ENCODE peak calls at places on chromosomes 1 and 21, in six cellular contexts. One of them, this sample, is unnamed.

GRCh38 chr1:1308756-1309524 is 543 bp downstream of the PUSL1 start:
- DNase-seq in endodermal cell: peak; percentile 81
- DNase-seq in heart left ventricle: no peak
- DNase-seq in sigmoid colon: peak; percentile 82
- DNase-seq in neuronal stem cell: no peak
- DNase-seq in fibroblast of villous mesenchyme: no peak
- DNase-seq in this sample: no peak

GRCh38 chr1:111758373-111758772 is 2.7 kb downstream of the DDX20 start:
- DNase-seq in endodermal cell: no peak
- DNase-seq in heart left ventricle: no peak
- DNase-seq in sigmoid colon: no peak
- DNase-seq in fibroblast of villous mesenchyme: no peak
- DNase-seq in neuronal stem cell: no peak
- DNase-seq in this sample: no peak

GRCh38 chr1:980602-981395 is 1.1 kb downstream of the PERM1 start:
- DNase-seq in neuronal stem cell: no peak
- DNase-seq in sigmoid colon: no peak
- DNase-seq in endodermal cell: no peak
- DNase-seq in heart left ventricle: peak; percentile 92
- DNase-seq in fibroblast of villous mesenchyme: no peak
- DNase-seq in this sample: no peak

GRCh38 chr1:47805020-47805419 is 192.2 kb downstream of the TRABD2B start:
- DNase-seq in endodermal cell: no peak
- DNase-seq in neuronal stem cell: no peak
- DNase-seq in sigmoid colon: no peak
- DNase-seq in heart left ventricle: no peak
- DNase-seq in fibroblast of villous mesenchyme: peak; percentile 2
- DNase-seq in this sample: no peak

GRCh38 chr1:19737413-19737812 is 62.3 kb downstream of the TMCO4 start:
- DNase-seq in neuronal stem cell: no peak
- DNase-seq in sigmoid colon: no peak
- DNase-seq in fibroblast of villous mesenchyme: no peak
- DNase-seq in endodermal cell: no peak
- DNase-seq in heart left ventricle: no peak
- DNase-seq in this sample: peak; percentile 20

GRCh38 chr1:244005455-244005854 is 45.6 kb upstream of the ZBTB18 start:
- DNase-seq in sigmoid colon: no peak
- DNase-seq in heart left ventricle: no peak
- DNase-seq in fibroblast of villous mesenchyme: no peak
- DNase-seq in neuronal stem cell: no peak
- DNase-seq in endodermal cell: no peak
- DNase-seq in this sample: no peak

GRCh38 chr1:222010306-222010705 is 268.4 kb upstream of the DUSP10 start:
- DNase-seq in fibroblast of villous mesenchyme: no peak
- DNase-seq in neuronal stem cell: no peak
- DNase-seq in heart left ventricle: no peak
- DNase-seq in sigmoid colon: no peak
- DNase-seq in endodermal cell: no peak
- DNase-seq in this sample: no peak

GRCh38 chr1:112997781-112998180 is 41.8 kb upstream of the SLC16A1 start:
- DNase-seq in neuronal stem cell: no peak
- DNase-seq in sigmoid colon: peak; percentile 81
- DNase-seq in fibroblast of villous mesenchyme: peak; percentile 42
- DNase-seq in heart left ventricle: no peak
- DNase-seq in endodermal cell: no peak
- DNase-seq in this sample: peak; percentile 35

GRCh38 chr1:59218521-59219236 is 78.2 kb upstream of the FGGY start:
- DNase-seq in heart left ventricle: no peak
- DNase-seq in neuronal stem cell: no peak
- DNase-seq in fibroblast of villous mesenchyme: peak; percentile 41
- DNase-seq in endodermal cell: no peak
- DNase-seq in sigmoid colon: no peak
- DNase-seq in this sample: no peak

GRCh38 chr1:117171900-117172501 is 38.7 kb downstream of the VTCN1 start:
- DNase-seq in endodermal cell: no peak
- DNase-seq in sigmoid colon: no peak
- DNase-seq in fibroblast of villous mesenchyme: peak; percentile 70
- DNase-seq in heart left ventricle: peak; percentile 28
- DNase-seq in neuronal stem cell: peak; percentile 90
- DNase-seq in this sample: peak; percentile 93

GRCh38 chr1:20724364-20725188 is 6.8 kb upstream of the KIF17 start:
- DNase-seq in neuronal stem cell: no peak
- DNase-seq in heart left ventricle: no peak
- DNase-seq in endodermal cell: peak; percentile 26
- DNase-seq in fibroblast of villous mesenchyme: no peak
- DNase-seq in sigmoid colon: peak; percentile 38
- DNase-seq in this sample: no peak

GRCh38 chr1:3164671-3165070 is 95.7 kb downstream of the PRDM16 start:
- DNase-seq in fibroblast of villous mesenchyme: no peak
- DNase-seq in neuronal stem cell: no peak
- DNase-seq in endodermal cell: no peak
- DNase-seq in heart left ventricle: no peak
- DNase-seq in sigmoid colon: no peak
- DNase-seq in this sample: no peak

GRCh38 chr1:3160647-3161046 is 91.6 kb downstream of the PRDM16 start:
- DNase-seq in heart left ventricle: no peak
- DNase-seq in sigmoid colon: no peak
- DNase-seq in neuronal stem cell: no peak
- DNase-seq in endodermal cell: no peak
- DNase-seq in fibroblast of villous mesenchyme: no peak
- DNase-seq in this sample: no peak

GRCh38 chr1:3161130-3161840 is 92.3 kb downstream of the PRDM16 start:
- DNase-seq in endodermal cell: no peak
- DNase-seq in heart left ventricle: no peak
- DNase-seq in neuronal stem cell: no peak
- DNase-seq in fibroblast of villous mesenchyme: no peak
- DNase-seq in sigmoid colon: no peak
- DNase-seq in this sample: no peak

GRCh38 chr1:3162483-3162882 is 93.5 kb downstream of the PRDM16 start:
- DNase-seq in fibroblast of villous mesenchyme: no peak
- DNase-seq in heart left ventricle: no peak
- DNase-seq in sigmoid colon: no peak
- DNase-seq in endodermal cell: no peak
- DNase-seq in neuronal stem cell: no peak
- DNase-seq in this sample: no peak

DNA sequence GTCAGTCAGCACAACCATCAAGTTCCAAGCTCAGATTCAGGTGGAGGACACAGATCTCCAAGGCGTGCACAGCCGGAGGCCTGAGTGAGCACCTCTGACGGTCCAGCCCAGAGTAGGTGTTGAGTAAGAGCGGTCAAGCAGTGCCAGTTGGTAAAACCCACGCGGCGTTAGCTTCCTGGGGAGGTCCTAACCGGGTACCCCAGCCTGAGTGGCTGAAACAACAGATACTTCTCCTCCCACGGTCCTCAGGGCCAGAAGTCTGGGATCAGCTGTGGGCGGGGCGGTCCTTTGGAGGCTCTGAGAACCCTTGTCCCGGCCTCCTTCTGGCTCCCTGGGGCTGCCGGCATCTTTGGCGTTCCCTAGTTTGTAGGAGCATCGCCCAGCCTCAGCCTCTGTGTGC is 94.4 kb downstream of the PRDM16 start:
- DNase-seq in endodermal cell: no peak
- DNase-seq in fibroblast of villous mesenchyme: no peak
- DNase-seq in sigmoid colon: no peak
- DNase-seq in heart left ventricle: no peak
- DNase-seq in neuronal stem cell: no peak
- DNase-seq in this sample: no peak
- H3K4me3 ChIP-seq in endodermal cell: no peak overlapping the region
- H3K4me3 ChIP-seq in fibroblast of villous mesenchyme: no peak overlapping the region
- H3K4me3 ChIP-seq in sigmoid colon: no peak overlapping the region
- H3K4me3 ChIP-seq in heart left ventricle: no peak overlapping the region
- H3K4me3 ChIP-seq in neuronal stem cell: no peak overlapping the region
- H3K4me3 ChIP-seq in this sample: no peak overlapping the region

GRCh38 chr1:240467895-240468294 is 144.1 kb downstream of the GREM2 start:
- DNase-seq in fibroblast of villous mesenchyme: no peak
- DNase-seq in heart left ventricle: no peak
- DNase-seq in neuronal stem cell: no peak
- DNase-seq in sigmoid colon: no peak
- DNase-seq in endodermal cell: no peak
- DNase-seq in this sample: no peak

GRCh38 chr1:240466509-240466908 is 145.4 kb downstream of the GREM2 start:
- DNase-seq in sigmoid colon: no peak
- DNase-seq in endodermal cell: no peak
- DNase-seq in heart left ventricle: no peak
- DNase-seq in neuronal stem cell: no peak
- DNase-seq in fibroblast of villous mesenchyme: no peak
- DNase-seq in this sample: no peak

GRCh38 chr1:240462766-240463410 is 149.1 kb downstream of the GREM2 start:
- DNase-seq in fibroblast of villous mesenchyme: no peak
- DNase-seq in endodermal cell: no peak
- DNase-seq in neuronal stem cell: no peak
- DNase-seq in heart left ventricle: no peak
- DNase-seq in sigmoid colon: no peak
- DNase-seq in this sample: peak; percentile 15

GRCh38 chr1:240464099-240464498 is 147.9 kb downstream of the GREM2 start:
- DNase-seq in fibroblast of villous mesenchyme: no peak
- DNase-seq in neuronal stem cell: no peak
- DNase-seq in endodermal cell: no peak
- DNase-seq in sigmoid colon: no peak
- DNase-seq in heart left ventricle: no peak
- DNase-seq in this sample: no peak

DNA sequence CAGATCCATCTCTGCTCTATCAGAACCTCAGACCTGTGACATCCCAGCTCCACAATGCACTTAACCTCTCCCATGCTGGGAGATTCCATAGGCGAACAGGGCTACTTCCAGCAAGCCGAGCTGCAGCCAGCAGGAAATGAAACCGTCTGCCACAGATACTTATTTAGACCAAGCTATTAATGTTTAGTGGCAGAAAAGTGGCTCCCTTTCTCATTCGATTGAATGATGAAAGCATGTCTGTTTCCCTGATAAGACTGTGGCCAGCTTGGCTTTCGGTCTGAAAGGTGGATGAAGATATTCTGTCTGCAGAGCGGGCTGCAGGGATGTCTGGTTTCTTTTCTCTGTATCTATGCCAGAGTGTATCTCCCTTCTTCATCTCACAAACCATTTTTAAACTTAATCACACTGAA is 146.4 kb downstream of the GREM2 start:
- DNase-seq in fibroblast of villous mesenchyme: no peak
- DNase-seq in endodermal cell: peak; percentile 79
- DNase-seq in sigmoid colon: no peak
- DNase-seq in heart left ventricle: no peak
- DNase-seq in neuronal stem cell: peak; percentile 23
- DNase-seq in this sample: peak; percentile 15
- H3K4me3 ChIP-seq in fibroblast of villous mesenchyme: no peak overlapping the region
- H3K4me3 ChIP-seq in endodermal cell: peak overlapping the region; percentile 26
- H3K4me3 ChIP-seq in sigmoid colon: peak overlapping the region; percentile 8
- H3K4me3 ChIP-seq in heart left ventricle: no peak overlapping the region
- H3K4me3 ChIP-seq in neuronal stem cell: no peak overlapping the region
- H3K4me3 ChIP-seq in this sample: no peak overlapping the region

DNA sequence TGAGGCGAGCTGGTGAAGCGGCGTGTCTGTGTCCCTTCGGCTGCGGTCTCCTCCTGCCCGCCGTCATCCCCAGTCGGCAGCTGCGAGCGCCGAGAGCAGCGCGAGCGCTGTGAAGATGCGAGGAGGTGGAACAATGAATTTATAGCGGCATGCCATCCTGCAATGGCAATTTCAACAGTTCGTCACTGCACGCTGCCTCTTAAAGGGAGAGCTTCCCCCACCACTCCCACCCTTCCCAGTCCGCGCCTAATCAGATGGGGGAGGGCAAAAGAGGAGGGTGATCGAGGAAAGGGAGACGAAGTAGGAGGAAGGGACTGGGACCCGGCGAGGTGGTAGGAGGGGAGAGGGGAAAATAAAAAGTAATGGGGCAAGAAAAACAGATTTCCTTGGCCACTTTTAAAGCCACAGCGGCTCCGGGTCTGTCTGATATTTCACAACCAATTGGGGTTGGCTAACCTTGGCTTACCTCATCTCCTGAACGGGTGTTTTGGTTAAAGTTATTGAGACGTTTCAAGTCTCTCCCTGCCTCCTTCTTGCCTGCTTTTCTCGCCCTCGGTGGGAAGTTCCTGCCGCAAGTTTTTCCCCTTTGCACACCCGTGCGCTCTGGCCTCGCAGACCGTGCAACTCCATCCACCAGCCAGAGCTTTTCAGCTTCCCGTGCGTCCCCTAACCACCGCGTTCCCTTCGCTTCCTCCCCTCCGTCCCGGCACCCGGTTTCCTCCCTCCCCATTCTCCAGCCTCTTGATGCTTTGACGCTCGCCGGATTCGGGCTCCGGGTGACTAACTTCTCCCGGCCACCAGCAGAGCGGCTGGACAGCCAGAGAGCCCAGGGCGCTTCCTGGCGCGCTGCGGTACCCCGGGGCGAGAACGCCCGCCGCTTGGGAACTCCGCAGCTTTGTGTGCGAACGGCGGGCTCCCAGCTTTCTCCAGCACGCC is at the start of gene ADAMTS5:
- DNase-seq in endodermal cell: peak; percentile 84
- DNase-seq in sigmoid colon: peak; percentile 77
- DNase-seq in fibroblast of villous mesenchyme: peak; percentile 87
- DNase-seq in heart left ventricle: peak; percentile 61
- DNase-seq in neuronal stem cell: peak; percentile 42
- DNase-seq in this sample: peak; percentile 64
- H3K4me3 ChIP-seq in endodermal cell: peak within 1 kb of the TSS; percentile 82
- H3K4me3 ChIP-seq in sigmoid colon: peak within 1 kb of the TSS; percentile 56
- H3K4me3 ChIP-seq in fibroblast of villous mesenchyme: peak within 1 kb of the TSS; percentile 77
- H3K4me3 ChIP-seq in heart left ventricle: peak within 1 kb of the TSS; percentile 35
- H3K4me3 ChIP-seq in neuronal stem cell: peak within 1 kb of the TSS; percentile 21
- H3K4me3 ChIP-seq in this sample: peak within 1 kb of the TSS; percentile 60

GRCh38 chr1:209455666-209456065 is 127.8 kb upstream of the CAMK1G start:
- DNase-seq in heart left ventricle: no peak
- DNase-seq in sigmoid colon: no peak
- DNase-seq in endodermal cell: no peak
- DNase-seq in fibroblast of villous mesenchyme: no peak
- DNase-seq in neuronal stem cell: no peak
- DNase-seq in this sample: no peak
- H3K4me3 ChIP-seq in heart left ventricle: no peak overlapping the region
- H3K4me3 ChIP-seq in sigmoid colon: no peak overlapping the region
- H3K4me3 ChIP-seq in endodermal cell: no peak overlapping the region
- H3K4me3 ChIP-seq in fibroblast of villous mesenchyme: no peak overlapping the region
- H3K4me3 ChIP-seq in neuronal stem cell: no peak overlapping the region
- H3K4me3 ChIP-seq in this sample: no peak overlapping the region

DNA sequence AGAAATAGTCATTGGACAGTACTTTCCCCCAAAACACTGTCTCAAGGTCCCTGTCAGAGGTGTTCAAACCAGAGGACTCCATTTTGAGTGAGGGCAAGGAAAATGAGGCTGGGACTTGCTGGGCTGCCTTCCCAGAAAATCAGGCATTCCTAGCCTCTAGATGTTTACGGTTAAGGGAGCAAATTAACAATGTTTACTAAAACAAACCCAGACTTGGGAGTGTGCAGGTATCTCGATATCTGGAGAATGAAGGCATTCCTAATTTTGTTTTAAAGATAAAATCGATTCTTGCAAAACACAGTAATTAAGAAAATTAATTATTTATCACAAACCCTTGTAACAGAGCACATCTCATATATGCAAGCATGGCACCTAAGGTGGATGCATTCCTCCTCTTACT is 48.9 kb upstream of the CITED4 start:
- DNase-seq in heart left ventricle: no peak
- DNase-seq in endodermal cell: no peak
- DNase-seq in neuronal stem cell: no peak
- DNase-seq in sigmoid colon: no peak
- DNase-seq in fibroblast of villous mesenchyme: peak; percentile 33
- DNase-seq in this sample: no peak
- H3K4me3 ChIP-seq in heart left ventricle: no peak overlapping the region
- H3K4me3 ChIP-seq in endodermal cell: no peak overlapping the region
- H3K4me3 ChIP-seq in neuronal stem cell: no peak overlapping the region
- H3K4me3 ChIP-seq in sigmoid colon: no peak overlapping the region
- H3K4me3 ChIP-seq in fibroblast of villous mesenchyme: no peak overlapping the region
- H3K4me3 ChIP-seq in this sample: no peak overlapping the region

This sample was measured in fibroblast of pulmonary artery.